ENCODE peak calls at places on chromosome 13, in ten cellular contexts. S is memory B cell; Z is stimulated activated CD4-positive, alpha-beta T cell treated with anti-CD3 and anti-CD28 coated beads, Interleukin-4, amount 100 ng/mL, for 48 hours; U is ecto neural progenitor cell; D is effector memory CD8-positive, alpha-beta T cell; Q is A172; W is bronchial epithelial cell; J is progenitor cell of endocrine pancreas; T is naive thymus-derived CD8-positive, alpha-beta T cell; L is hippocampal formation. B is an unnamed sample.

GRCh38 chr13:97043302-97043701 is 49.0 kb upstream of the OXGR1 start:
- DNase-seq in J (no peak), Z (no peak), T (no peak), Q (peak), D (no peak), S (no peak), W (peak), L (no peak), U (no peak), B (peak)

GRCh38 chr13:52686381-52686780 is 33.7 kb downstream of the SUGT1 start:
- DNase-seq in J (no peak), D (no peak), W (no peak), Z (no peak), Q (no peak), U (no peak), S (no peak), L (no peak), T (no peak), B (no peak)

GRCh38 chr13:77325371-77325941 is 1.4 kb downstream of the MYCBP2 start:
- DNase-seq in U (no peak), T (peak), L (peak), S (no peak), W (peak), J (no peak), D (no peak), Z (no peak), Q (no peak), B (no peak)

GRCh38 chr13:26965976-26966375 is 205.4 kb upstream of the GPR12 start:
- DNase-seq in Q (no peak), T (no peak), L (no peak), D (no peak), S (no peak), J (no peak), Z (no peak), W (no peak), U (no peak), B (no peak)

GRCh38 chr13:97175041-97175440 is 47.1 kb upstream of the MBNL2 start:
- DNase-seq in U (no peak), Q (no peak), W (no peak), S (no peak), Z (no peak), T (no peak), J (no peak), L (no peak), D (no peak), B (no peak)

GRCh38 chr13:75633285-75633684 is 2.8 kb upstream of the LMO7 start:
- DNase-seq in D (no peak), L (no peak), S (no peak), Q (peak), J (no peak), U (no peak), T (no peak), W (peak), Z (no peak), B (no peak)

GRCh38 chr13:42011601-42012401 is 36.6 kb upstream of the DGKH start:
- DNase-seq in J (no peak), D (no peak), L (no peak), S (no peak), Z (no peak), T (no peak), U (no peak), Q (no peak), W (no peak), B (no peak)

GRCh38 chr13:110665491-110666254 is 40.2 kb downstream of the CARS2 start:
- DNase-seq in Q (no peak), U (no peak), S (no peak), T (no peak), L (no peak), Z (no peak), W (no peak), J (no peak), D (no peak), B (no peak)

GRCh38 chr13:48561461-48562224 is 28.8 kb upstream of the RCBTB2 start:
- DNase-seq in L (no peak), W (no peak), D (no peak), Z (no peak), U (no peak), J (no peak), T (no peak), S (no peak), Q (no peak), B (no peak)

GRCh38 chr13:50672025-50672424 is 171.5 kb downstream of the DLEU7 start:
- DNase-seq in S (no peak), J (no peak), W (peak), L (no peak), T (no peak), Q (no peak), U (no peak), D (no peak), Z (no peak), B (no peak)

GRCh38 chr13:25541434-25542123 is 169.8 kb downstream of the ATP8A2 start:
- DNase-seq in L (no peak), J (no peak), Z (no peak), D (no peak), T (no peak), W (no peak), S (no peak), Q (no peak), U (no peak), B (no peak)

GRCh38 chr13:23771966-23772365 is 117.2 kb downstream of the MIPEP start:
- DNase-seq in S (no peak), Z (no peak), J (no peak), T (no peak), L (no peak), U (no peak), D (no peak), W (peak), Q (no peak), B (no peak)

GRCh38 chr13:85864963-85865530 is 65.8 kb upstream of the SLITRK6 start:
- DNase-seq in L (peak), T (no peak), S (no peak), Q (peak), J (no peak), W (peak), U (no peak), D (no peak), Z (no peak), B (peak)

GRCh38 chr13:111115051-111115840 is at the start of gene ARHGEF7:
- DNase-seq in S (no peak), U (peak), T (no peak), Q (no peak), W (no peak), J (peak), D (no peak), Z (no peak), L (no peak), B (no peak)

GRCh38 chr13:26061947-26062346 is 10.1 kb upstream of the SHISA2 start:
- DNase-seq in Z (no peak), S (no peak), D (no peak), J (no peak), T (no peak), U (no peak), Q (peak), W (peak), L (no peak), B (no peak)

GRCh38 chr13:99310382-99311031 is 3.3 kb upstream of the GPR183 start:
- DNase-seq in W (no peak), T (no peak), S (no peak), D (no peak), J (no peak), Q (no peak), L (no peak), Z (no peak), U (no peak), B (no peak)

GRCh38 chr13:62356977-62357376 is 941.3 kb upstream of the PCDH20 start:
- DNase-seq in Q (no peak), W (no peak), L (no peak), S (no peak), Z (no peak), T (no peak), U (no peak), D (no peak), J (no peak), B (no peak)

GRCh38 chr13:106867249-106867648 is 299.3 kb upstream of the ARGLU1 start:
- DNase-seq in Q (peak), D (no peak), J (no peak), Z (no peak), T (no peak), S (no peak), W (no peak), L (peak), U (no peak), B (no peak)